ENCODE peak calls at places on chromosomes 3 and 15, in four cellular contexts. One of them, this sample, is unnamed.

GRCh38 chr15:39555885-39556284 is 25.0 kb upstream of the THBS1 start:
- DNase-seq in anterior cingulate cortex: no peak
- DNase-seq in gastrocnemius medialis: no peak
- DNase-seq in amniotic stem cell: no peak
- DNase-seq in this sample: no peak

GRCh38 chr3:37016903-37017302 is 23.6 kb downstream of the MLH1 start:
- DNase-seq in amniotic stem cell: no peak
- DNase-seq in gastrocnemius medialis: no peak
- DNase-seq in anterior cingulate cortex: no peak
- DNase-seq in this sample: no peak

GRCh38 chr15:59501531-59502113 is 63.6 kb downstream of the FAM81A start:
- DNase-seq in gastrocnemius medialis: no peak
- DNase-seq in anterior cingulate cortex: no peak
- DNase-seq in amniotic stem cell: no peak
- DNase-seq in this sample: no peak

GRCh38 chr15:56765252-56765651 is 31.9 kb upstream of the ZNF280D start:
- DNase-seq in gastrocnemius medialis: no peak
- DNase-seq in amniotic stem cell: no peak
- DNase-seq in anterior cingulate cortex: no peak
- DNase-seq in this sample: no peak

GRCh38 chr3:60463655-60464054 is 787.6 kb downstream of the FHIT start:
- DNase-seq in gastrocnemius medialis: no peak
- DNase-seq in amniotic stem cell: no peak
- DNase-seq in anterior cingulate cortex: no peak
- DNase-seq in this sample: no peak

GRCh38 chr3:98188553-98188952 is 22.1 kb downstream of the OR5H15 start:
- DNase-seq in amniotic stem cell: no peak
- DNase-seq in anterior cingulate cortex: no peak
- DNase-seq in gastrocnemius medialis: no peak
- DNase-seq in this sample: no peak

GRCh38 chr3:9217784-9218513 is 31.5 kb downstream of the SRGAP3 start:
- DNase-seq in amniotic stem cell: no peak
- DNase-seq in gastrocnemius medialis: no peak
- DNase-seq in anterior cingulate cortex: no peak
- DNase-seq in this sample: no peak

GRCh38 chr3:170469151-170470062 is 50.7 kb downstream of the CLDN11 start:
- DNase-seq in gastrocnemius medialis: no peak
- DNase-seq in amniotic stem cell: no peak
- DNase-seq in anterior cingulate cortex: no peak
- DNase-seq in this sample: no peak

GRCh38 chr3:141412936-141413354 is 44.6 kb downstream of the ZBTB38 start:
- DNase-seq in gastrocnemius medialis: peak; percentile 96
- DNase-seq in amniotic stem cell: no peak
- DNase-seq in anterior cingulate cortex: peak; percentile 71
- DNase-seq in this sample: no peak

GRCh38 chr3:55708242-55708641 is 221.1 kb upstream of the WNT5A start:
- DNase-seq in gastrocnemius medialis: no peak
- DNase-seq in anterior cingulate cortex: no peak
- DNase-seq in amniotic stem cell: no peak
- DNase-seq in this sample: no peak

GRCh38 chr3:146561879-146562278 is 17.5 kb upstream of the PLSCR1 start:
- DNase-seq in gastrocnemius medialis: no peak
- DNase-seq in anterior cingulate cortex: no peak
- DNase-seq in amniotic stem cell: no peak
- DNase-seq in this sample: no peak

GRCh38 chr3:123750659-123751420 is 133.3 kb downstream of the MYLK start:
- DNase-seq in anterior cingulate cortex: no peak
- DNase-seq in amniotic stem cell: peak; percentile 30
- DNase-seq in gastrocnemius medialis: no peak
- DNase-seq in this sample: no peak

GRCh38 chr15:31215490-31216209 is 111.0 kb upstream of the KLF13 start:
- DNase-seq in amniotic stem cell: peak; percentile 25
- DNase-seq in anterior cingulate cortex: peak; percentile 67
- DNase-seq in gastrocnemius medialis: peak; percentile 83
- DNase-seq in this sample: peak; percentile 57

GRCh38 chr3:136075816-136076215 is 110.3 kb downstream of the PPP2R3A start:
- DNase-seq in anterior cingulate cortex: no peak
- DNase-seq in amniotic stem cell: no peak
- DNase-seq in gastrocnemius medialis: peak; percentile 55
- DNase-seq in this sample: no peak

GRCh38 chr3:88440701-88441100 is 290.9 kb downstream of the C3orf38 start:
- DNase-seq in amniotic stem cell: no peak
- DNase-seq in gastrocnemius medialis: no peak
- DNase-seq in anterior cingulate cortex: no peak
- DNase-seq in this sample: no peak

GRCh38 chr15:38547255-38547997 is 17.2 kb downstream of the RASGRP1 start:
- DNase-seq in amniotic stem cell: no peak
- DNase-seq in anterior cingulate cortex: no peak
- DNase-seq in gastrocnemius medialis: no peak
- DNase-seq in this sample: no peak

GRCh38 chr3:129112308-129113052 is 9.1 kb downstream of the RAB43 start:
- DNase-seq in gastrocnemius medialis: no peak
- DNase-seq in anterior cingulate cortex: no peak
- DNase-seq in amniotic stem cell: no peak
- DNase-seq in this sample: no peak

GRCh38 chr15:71440479-71441071 is 325.3 kb downstream of the THSD4 start:
- DNase-seq in gastrocnemius medialis: no peak
- DNase-seq in anterior cingulate cortex: no peak
- DNase-seq in amniotic stem cell: peak; percentile 33
- DNase-seq in this sample: no peak

GRCh38 chr15:38894260-38894948 is 329.8 kb upstream of the RASGRP1 start:
- DNase-seq in gastrocnemius medialis: no peak
- DNase-seq in amniotic stem cell: peak; percentile 75
- DNase-seq in anterior cingulate cortex: no peak
- DNase-seq in this sample: no peak

GRCh38 chr3:16500093-16500492 is 13.4 kb downstream of the RFTN1 start:
- DNase-seq in anterior cingulate cortex: no peak
- DNase-seq in amniotic stem cell: no peak
- DNase-seq in gastrocnemius medialis: no peak
- DNase-seq in this sample: no peak

GRCh38 chr3:114566162-114566755 is 272.4 kb downstream of the TIGIT start:
- DNase-seq in gastrocnemius medialis: no peak
- DNase-seq in amniotic stem cell: no peak
- DNase-seq in anterior cingulate cortex: no peak
- DNase-seq in this sample: no peak

GRCh38 chr3:28347374-28348285 is 891 bp upstream of the ZCWPW2 start:
- DNase-seq in gastrocnemius medialis: no peak
- DNase-seq in amniotic stem cell: no peak
- DNase-seq in anterior cingulate cortex: no peak
- DNase-seq in this sample: no peak

GRCh38 chr3:49786357-49787181 is at the start of gene IP6K1:
- DNase-seq in anterior cingulate cortex: peak; percentile 99
- DNase-seq in amniotic stem cell: peak; percentile 99
- DNase-seq in gastrocnemius medialis: peak; percentile 100
- DNase-seq in this sample: peak; percentile 100

GRCh38 chr15:74866090-74866489 is 7.1 kb downstream of the SCAMP2 start:
- DNase-seq in anterior cingulate cortex: no peak
- DNase-seq in amniotic stem cell: peak; percentile 29
- DNase-seq in gastrocnemius medialis: no peak
- DNase-seq in this sample: no peak

GRCh38 chr15:59685737-59686297 is 3.3 kb downstream of the BNIP2 start:
- DNase-seq in amniotic stem cell: no peak
- DNase-seq in gastrocnemius medialis: no peak
- DNase-seq in anterior cingulate cortex: no peak
- DNase-seq in this sample: no peak

GRCh38 chr15:48644827-48645557 is 517 bp downstream of the FBN1 start:
- DNase-seq in anterior cingulate cortex: peak; percentile 86
- DNase-seq in gastrocnemius medialis: no peak
- DNase-seq in amniotic stem cell: no peak
- DNase-seq in this sample: no peak

GRCh38 chr3:60594025-60594424 is 657.2 kb downstream of the FHIT start:
- DNase-seq in gastrocnemius medialis: peak; percentile 60
- DNase-seq in anterior cingulate cortex: no peak
- DNase-seq in amniotic stem cell: no peak
- DNase-seq in this sample: no peak

GRCh38 chr3:147757919-147758318 is 348.8 kb downstream of the ZIC1 start:
- DNase-seq in gastrocnemius medialis: peak; percentile 12
- DNase-seq in amniotic stem cell: no peak
- DNase-seq in anterior cingulate cortex: no peak
- DNase-seq in this sample: no peak

GRCh38 chr15:94411279-94411678 is 179.9 kb downstream of the MCTP2 start:
- DNase-seq in anterior cingulate cortex: no peak
- DNase-seq in gastrocnemius medialis: no peak
- DNase-seq in amniotic stem cell: no peak
- DNase-seq in this sample: no peak

GRCh38 chr3:24493951-24494615 is 567 bp downstream of the THRB start:
- DNase-seq in amniotic stem cell: no peak
- DNase-seq in anterior cingulate cortex: peak; percentile 73
- DNase-seq in gastrocnemius medialis: peak; percentile 93
- DNase-seq in this sample: no peak